ENCODE peak calls at places on chromosomes 13 and 19, in nine cellular contexts. X, N, K, R, L, W, P, F and J are unnamed samples.

GRCh38 chr13:113955235-113955634 is 18.6 kb downstream of the C13orf46 start:
- DNase-seq in X (no peak), N (no peak), K (no peak), R (no peak), L (no peak), W (no peak), P (no peak), F (no peak), J (no peak)

GRCh38 chr13:54029720-54030119 is 1001.1 kb downstream of the OLFM4 start:
- DNase-seq in X (no peak), N (no peak), K (no peak), R (no peak), L (no peak), W (no peak), P (no peak), F (no peak), J (no peak)

GRCh38 chr13:67231481-67231940 is 1.4 kb upstream of the PCDH9 start:
- DNase-seq in X (no peak), N (no peak), K (peak), R (no peak), L (no peak), W (no peak), P (no peak), F (no peak), J (no peak)

GRCh38 chr19:49272204-49272603 is 52.8 kb downstream of the SLC6A16 start:
- DNase-seq in X (no peak), N (no peak), K (peak), R (no peak), L (no peak), W (no peak), P (no peak), F (peak), J (peak)

GRCh38 chr19:33441277-33441699 is 67.8 kb downstream of the CEBPG start:
- DNase-seq in X (no peak), N (no peak), K (no peak), R (no peak), L (no peak), W (no peak), P (no peak), F (no peak), J (no peak)

GRCh38 chr13:31951215-31951678 is 80.3 kb upstream of the FRY start:
- DNase-seq in X (no peak), N (peak), K (no peak), R (peak), L (peak), W (peak), P (peak), F (no peak), J (peak)

GRCh38 chr13:31105020-31105800 is 56.5 kb downstream of the HSPH1 start:
- DNase-seq in X (no peak), N (no peak), K (peak), R (no peak), L (no peak), W (no peak), P (no peak), F (no peak), J (no peak)

GRCh38 chr13:101660711-101661110 is 208.2 kb downstream of the ITGBL1 start:
- DNase-seq in X (no peak), N (no peak), K (no peak), R (no peak), L (no peak), W (no peak), P (no peak), F (no peak), J (no peak)

GRCh38 chr13:67308004-67308772 is 78.1 kb upstream of the PCDH9 start:
- DNase-seq in X (no peak), N (no peak), K (no peak), R (no peak), L (no peak), W (no peak), P (no peak), F (no peak), J (no peak)

GRCh38 chr19:44745887-44746600 is 2.5 kb upstream of the BCL3 start:
- DNase-seq in X (no peak), N (no peak), K (no peak), R (no peak), L (no peak), W (no peak), P (no peak), F (no peak), J (no peak)

GRCh38 chr19:51188227-51188559 is 36.7 kb upstream of the CD33 start:
- DNase-seq in X (no peak), N (no peak), K (no peak), R (no peak), L (no peak), W (no peak), P (no peak), F (no peak), J (no peak)

GRCh38 chr19:55613930-55614710 is 8.7 kb downstream of the ZNF865 start:
- DNase-seq in X (no peak), N (no peak), K (no peak), R (no peak), L (no peak), W (no peak), P (no peak), F (no peak), J (no peak)

GRCh38 chr19:29576761-29577661 is 29.1 kb upstream of the POP4 start:
- DNase-seq in X (no peak), N (no peak), K (peak), R (no peak), L (peak), W (no peak), P (no peak), F (no peak), J (peak)

GRCh38 chr13:111518161-111518791 is 197.8 kb downstream of the TEX29 start:
- DNase-seq in X (no peak), N (no peak), K (no peak), R (no peak), L (no peak), W (no peak), P (peak), F (no peak), J (no peak)

GRCh38 chr19:7596191-7596937 is 701 bp downstream of the CAMSAP3 start:
- DNase-seq in X (no peak), N (peak), K (no peak), R (peak), L (peak), W (no peak), P (no peak), F (no peak), J (peak)

GRCh38 chr13:22173605-22174004 is 502.7 kb downstream of the FGF9 start:
- DNase-seq in X (no peak), N (no peak), K (peak), R (no peak), L (no peak), W (no peak), P (no peak), F (no peak), J (no peak)

GRCh38 chr19:39407644-39408391 is 1.2 kb downstream of the ZFP36 start:
- DNase-seq in X (no peak), N (peak), K (peak), R (peak), L (no peak), W (no peak), P (peak), F (no peak), J (peak)

GRCh38 chr19:46732966-46733692 is 12.7 kb upstream of the FKRP start:
- DNase-seq in X (no peak), N (no peak), K (no peak), R (no peak), L (no peak), W (no peak), P (no peak), F (no peak), J (no peak)

GRCh38 chr13:59494560-59494970 is 669.2 kb downstream of the DIAPH3 start:
- DNase-seq in X (no peak), N (no peak), K (peak), R (no peak), L (no peak), W (peak), P (no peak), F (no peak), J (no peak)

GRCh38 chr13:25267715-25268114 is 19.6 kb downstream of the MTMR6 start:
- DNase-seq in X (no peak), N (no peak), K (peak), R (no peak), L (no peak), W (no peak), P (no peak), F (no peak), J (no peak)

DNA sequence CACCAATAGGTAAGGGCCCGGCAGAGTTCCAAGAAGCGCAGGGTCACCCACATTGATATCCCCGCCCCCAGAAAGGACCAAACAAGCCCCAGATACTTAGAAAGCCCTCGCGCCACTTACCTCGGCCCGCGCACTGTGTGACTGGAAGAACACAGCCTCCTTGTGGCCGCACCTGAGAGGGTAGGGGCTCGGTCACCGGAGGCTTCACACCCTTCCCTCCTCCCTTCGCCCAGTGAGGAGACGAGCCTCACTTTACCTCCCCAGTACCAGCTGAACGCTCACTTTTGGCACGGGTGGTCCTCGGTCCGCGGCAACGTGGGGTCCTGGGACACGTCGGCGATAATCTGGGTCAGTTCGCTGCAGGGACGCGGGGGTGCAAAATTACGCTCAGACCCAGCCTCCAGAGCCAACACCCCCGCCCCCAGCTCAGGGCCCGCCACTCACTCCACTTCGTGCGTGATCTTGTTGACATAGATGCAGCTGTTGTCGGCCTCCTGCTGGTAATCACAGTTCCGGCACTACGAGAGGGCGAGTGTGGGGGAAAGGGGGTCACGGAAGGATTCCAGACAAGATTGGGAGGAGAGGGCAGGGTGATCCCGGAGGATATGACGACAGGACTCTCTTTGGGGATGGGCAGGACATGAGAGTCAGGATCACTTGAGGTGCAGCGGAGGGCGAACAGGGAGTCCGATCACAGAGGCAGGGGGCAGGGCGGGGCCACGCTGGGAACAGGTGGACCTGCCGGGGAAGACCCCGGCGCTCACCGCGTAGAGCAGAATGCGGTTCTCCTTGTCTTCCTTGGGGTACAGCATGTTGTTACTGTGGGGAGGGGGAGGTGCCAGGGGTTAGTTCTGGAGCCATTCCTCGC is 546 bp downstream of the POLR2I start:
- DNase-seq in X (peak), N (no peak), K (peak), R (peak), L (peak), W (peak), P (peak), F (no peak), J (peak)
- TF ChIP-seq CTCF in X (peak), N (no peak), K (no peak), R (no peak), L (no peak), W (no peak), P (no peak), F (peak), J (no peak)

GRCh38 chr13:75485286-75486062 is 3.5 kb upstream of the TBC1D4 start:
- DNase-seq in X (no peak), N (no peak), K (peak), R (no peak), L (no peak), W (no peak), P (no peak), F (no peak), J (no peak)

GRCh38 chr13:75489502-75490263 is 7.7 kb upstream of the TBC1D4 start:
- DNase-seq in X (no peak), N (peak), K (peak), R (peak), L (peak), W (no peak), P (peak), F (peak), J (peak)

GRCh38 chr13:75482820-75483079 is 781 bp upstream of the TBC1D4 start:
- DNase-seq in X (no peak), N (no peak), K (no peak), R (no peak), L (no peak), W (no peak), P (no peak), F (no peak), J (no peak)

GRCh38 chr13:75486654-75487053 is 4.7 kb upstream of the TBC1D4 start:
- DNase-seq in X (no peak), N (no peak), K (no peak), R (no peak), L (no peak), W (no peak), P (no peak), F (no peak), J (no peak)

GRCh38 chr13:75486146-75486545 is 4.2 kb upstream of the TBC1D4 start:
- DNase-seq in X (no peak), N (no peak), K (no peak), R (no peak), L (no peak), W (no peak), P (no peak), F (no peak), J (no peak)
- TF ChIP-seq CTCF in X (peak), N (no peak), K (no peak), R (no peak), L (no peak), W (no peak), P (no peak), F (no peak), J (no peak)

GRCh38 chr19:11261902-11262839 is at the start of gene DOCK6:
- DNase-seq in X (peak), N (peak), K (no peak), R (peak), L (peak), W (peak), P (peak), F (no peak), J (peak)
- TF ChIP-seq CTCF in X (peak), N (no peak), K (peak), R (peak), L (peak), W (peak), P (peak), F (peak), J (peak)

GRCh38 chr19:57802269-57802668 is 12.4 kb downstream of the ZNF552 start:
- DNase-seq in X (no peak), N (no peak), K (no peak), R (no peak), L (no peak), W (no peak), P (no peak), F (no peak), J (no peak)
- TF ChIP-seq CTCF in X (no peak), N (no peak), K (no peak), R (no peak), L (peak), W (no peak), P (no peak), F (no peak), J (no peak)

GRCh38 chr19:53792721-53793433 is 31.2 kb downstream of the NLRP12 start:
- DNase-seq in X (peak), N (peak), K (peak), R (peak), L (peak), W (peak), P (peak), F (peak), J (peak)
- TF ChIP-seq CTCF in X (peak), N (peak), K (peak), R (peak), L (peak), W (peak), P (peak), F (peak), J (peak)

GRCh38 chr13:77506874-77507273 is 28.6 kb upstream of the SCEL start:
- DNase-seq in X (no peak), N (no peak), K (no peak), R (no peak), L (no peak), W (no peak), P (no peak), F (no peak), J (no peak)
- TF ChIP-seq CTCF in X (no peak), N (no peak), K (no peak), R (no peak), L (no peak), W (peak), P (no peak), F (no peak), J (no peak)

DNA sequence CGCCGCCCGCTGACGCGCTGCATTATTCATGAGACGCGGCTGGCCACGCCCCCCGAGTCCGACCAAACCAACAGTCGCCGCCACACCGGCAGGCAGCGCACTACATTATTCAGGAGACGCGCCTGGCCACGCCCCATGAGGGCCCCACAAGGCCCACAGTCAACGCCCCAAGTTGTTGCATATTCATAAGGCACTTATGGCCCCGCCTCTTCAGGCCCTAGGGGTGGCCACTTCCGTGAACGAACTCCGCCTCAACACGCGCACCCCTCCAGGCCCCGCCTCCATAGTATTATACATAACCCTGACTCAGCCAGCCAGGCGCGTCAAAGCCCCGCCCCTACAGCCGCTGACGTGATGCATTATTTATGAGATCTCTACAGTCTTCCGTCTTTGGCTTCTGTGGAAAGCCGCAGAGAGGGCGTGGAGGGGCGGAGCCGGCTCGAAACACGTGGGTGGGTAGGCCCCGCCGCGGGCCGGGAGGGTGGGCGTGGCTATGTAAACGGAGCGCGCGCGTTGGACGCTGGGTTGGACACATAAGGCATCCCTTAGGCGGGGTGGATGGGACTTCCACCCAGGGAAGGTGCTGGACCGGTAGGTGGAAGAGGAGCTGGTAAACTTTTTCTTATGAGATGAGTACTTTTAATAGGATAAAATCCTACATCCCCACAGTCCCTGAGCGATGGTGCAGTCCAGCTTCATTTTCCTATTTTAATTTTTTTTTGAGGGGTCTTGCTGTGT is 423 bp upstream of the ELL start:
- DNase-seq in X (peak), N (peak), K (peak), R (peak), L (peak), W (peak), P (peak), F (peak), J (peak)
- TF ChIP-seq CTCF in X (no peak), N (no peak), K (peak), R (no peak), L (no peak), W (peak), P (no peak), F (no peak), J (no peak)

GRCh38 chr19:54096642-54097106 is 3.9 kb downstream of the OSCAR start:
- DNase-seq in X (no peak), N (peak), K (peak), R (peak), L (peak), W (no peak), P (no peak), F (peak), J (no peak)
- TF ChIP-seq CTCF in X (no peak), N (no peak), K (peak), R (no peak), L (peak), W (no peak), P (no peak), F (peak), J (no peak)

GRCh38 chr13:103188688-103189326 is 122.6 kb upstream of the SLC10A2 start:
- DNase-seq in X (no peak), N (no peak), K (peak), R (no peak), L (peak), W (no peak), P (no peak), F (no peak), J (no peak)
- TF ChIP-seq CTCF in X (peak), N (no peak), K (peak), R (peak), L (no peak), W (peak), P (peak), F (no peak), J (peak)

GRCh38 chr19:31338069-31338767 is 11.0 kb downstream of the TSHZ3 start:
- DNase-seq in X (peak), N (no peak), K (peak), R (peak), L (no peak), W (peak), P (no peak), F (no peak), J (peak)
- TF ChIP-seq CTCF in X (peak), N (no peak), K (peak), R (peak), L (no peak), W (peak), P (no peak), F (peak), J (peak)